ENCODE peak calls at places on chromosome 17, in six cellular contexts. One of them, this sample, is unnamed.

GRCh38 chr17:79251824-79252223 is 177.2 kb downstream of the ENGASE start:
- DNase-seq in uterus: no peak
- DNase-seq in fibroblast of lung: no peak
- DNase-seq in right lobe of liver: no peak
- DNase-seq in psoas muscle: peak
- DNase-seq in Panc1: no peak
- DNase-seq in this sample: no peak

GRCh38 chr17:78645421-78646295 is 68.5 kb upstream of the DNAH17 start:
- DNase-seq in uterus: no peak
- DNase-seq in fibroblast of lung: peak
- DNase-seq in right lobe of liver: peak
- DNase-seq in psoas muscle: peak
- DNase-seq in Panc1: no peak
- DNase-seq in this sample: no peak

GRCh38 chr17:48577946-48578615 is at the start of gene HOXB4:
- DNase-seq in uterus: peak
- DNase-seq in fibroblast of lung: peak
- DNase-seq in right lobe of liver: peak
- DNase-seq in psoas muscle: peak
- DNase-seq in Panc1: no peak
- DNase-seq in this sample: no peak

GRCh38 chr17:78359216-78359935 is 501 bp downstream of the SOCS3 start:
- DNase-seq in uterus: no peak
- DNase-seq in fibroblast of lung: peak
- DNase-seq in right lobe of liver: peak
- DNase-seq in psoas muscle: peak
- DNase-seq in Panc1: no peak
- DNase-seq in this sample: no peak

GRCh38 chr17:59638553-59638952 is 18.9 kb downstream of the CLTC start:
- DNase-seq in uterus: no peak
- DNase-seq in fibroblast of lung: no peak
- DNase-seq in right lobe of liver: no peak
- DNase-seq in psoas muscle: no peak
- DNase-seq in Panc1: no peak
- DNase-seq in this sample: no peak

GRCh38 chr17:73719588-73720071 is 75.4 kb upstream of the SDK2 start:
- DNase-seq in uterus: no peak
- DNase-seq in fibroblast of lung: peak
- DNase-seq in right lobe of liver: no peak
- DNase-seq in psoas muscle: no peak
- DNase-seq in Panc1: no peak
- DNase-seq in this sample: no peak

GRCh38 chr17:81603846-81604610 is 32.9 kb downstream of the NPLOC4 start:
- DNase-seq in uterus: no peak
- DNase-seq in fibroblast of lung: no peak
- DNase-seq in right lobe of liver: no peak
- DNase-seq in psoas muscle: no peak
- DNase-seq in Panc1: no peak
- DNase-seq in this sample: no peak

GRCh38 chr17:79790805-79791353 is 6.0 kb downstream of the CBX8 start:
- DNase-seq in uterus: no peak
- DNase-seq in fibroblast of lung: no peak
- DNase-seq in right lobe of liver: no peak
- DNase-seq in psoas muscle: no peak
- DNase-seq in Panc1: no peak
- DNase-seq in this sample: no peak

GRCh38 chr17:56678249-56679144 is 85.0 kb downstream of the NOG start:
- DNase-seq in uterus: no peak
- DNase-seq in fibroblast of lung: no peak
- DNase-seq in right lobe of liver: no peak
- DNase-seq in psoas muscle: no peak
- DNase-seq in Panc1: no peak
- DNase-seq in this sample: no peak

GRCh38 chr17:37842401-37842800 is 81.8 kb upstream of the TBC1D3K start:
- DNase-seq in uterus: no peak
- DNase-seq in fibroblast of lung: no peak
- DNase-seq in right lobe of liver: no peak
- DNase-seq in psoas muscle: no peak
- DNase-seq in Panc1: no peak
- DNase-seq in this sample: no peak

GRCh38 chr17:31156326-31156725 is 61.5 kb downstream of the NF1 start:
- DNase-seq in uterus: no peak
- DNase-seq in fibroblast of lung: peak
- DNase-seq in right lobe of liver: no peak
- DNase-seq in psoas muscle: no peak
- DNase-seq in Panc1: no peak
- DNase-seq in this sample: no peak

GRCh38 chr17:39461911-39462641 is 790 bp downstream of the CDK12 start:
- DNase-seq in uterus: no peak
- DNase-seq in fibroblast of lung: peak
- DNase-seq in right lobe of liver: no peak
- DNase-seq in psoas muscle: peak
- DNase-seq in Panc1: no peak
- DNase-seq in this sample: no peak

GRCh38 chr17:43840814-43841213 is 6.2 kb upstream of the CD300LG start:
- DNase-seq in uterus: no peak
- DNase-seq in fibroblast of lung: peak
- DNase-seq in right lobe of liver: no peak
- DNase-seq in psoas muscle: no peak
- DNase-seq in Panc1: no peak
- DNase-seq in this sample: no peak
- TF ChIP-seq CTCF in uterus: no peak
- TF ChIP-seq CTCF in fibroblast of lung: no peak
- TF ChIP-seq CTCF in right lobe of liver: no peak
- TF ChIP-seq CTCF in psoas muscle: no peak
- TF ChIP-seq CTCF in Panc1: peak
- TF ChIP-seq CTCF in this sample: peak

GRCh38 chr17:1275205-1275961 is 4.1 kb upstream of the TRARG1 start:
- DNase-seq in uterus: no peak
- DNase-seq in fibroblast of lung: no peak
- DNase-seq in right lobe of liver: no peak
- DNase-seq in psoas muscle: no peak
- DNase-seq in Panc1: no peak
- DNase-seq in this sample: no peak

GRCh38 chr17:1286379-1287106 is 7.1 kb downstream of the TRARG1 start:
- DNase-seq in uterus: no peak
- DNase-seq in fibroblast of lung: no peak
- DNase-seq in right lobe of liver: no peak
- DNase-seq in psoas muscle: no peak
- DNase-seq in Panc1: no peak
- DNase-seq in this sample: no peak

GRCh38 chr17:1275962-1276736 is 3.3 kb upstream of the TRARG1 start:
- DNase-seq in uterus: peak
- DNase-seq in fibroblast of lung: peak
- DNase-seq in right lobe of liver: peak
- DNase-seq in psoas muscle: peak
- DNase-seq in Panc1: no peak
- DNase-seq in this sample: no peak

GRCh38 chr17:1280652-1281051 is 1.2 kb downstream of the TRARG1 start:
- DNase-seq in uterus: no peak
- DNase-seq in fibroblast of lung: no peak
- DNase-seq in right lobe of liver: no peak
- DNase-seq in psoas muscle: no peak
- DNase-seq in Panc1: no peak
- DNase-seq in this sample: no peak
- H3K4me3 ChIP-seq in uterus: no peak
- H3K4me3 ChIP-seq in fibroblast of lung: no peak
- H3K4me3 ChIP-seq in right lobe of liver: no peak
- H3K4me3 ChIP-seq in psoas muscle: no peak
- H3K4me3 ChIP-seq in Panc1: no peak
- H3K4me3 ChIP-seq in this sample: no peak

DNA sequence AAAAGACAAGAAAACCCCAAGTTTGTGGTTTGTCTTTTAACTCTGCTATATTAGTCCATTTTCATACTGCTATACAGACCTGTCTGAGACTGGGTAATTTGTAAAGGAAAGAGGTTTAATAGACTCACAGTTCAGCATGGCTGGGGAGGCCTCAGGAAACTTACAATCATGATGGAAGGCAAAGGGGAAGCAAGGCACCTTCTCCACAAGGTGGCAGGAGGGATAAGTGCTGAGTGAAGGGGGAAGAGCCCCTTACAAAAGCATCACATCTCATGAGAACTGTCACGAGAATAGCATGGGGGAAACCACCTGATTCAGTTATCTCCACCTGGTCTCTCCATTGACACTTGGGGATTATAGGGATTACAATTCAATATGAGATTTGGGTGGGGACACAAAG is 13.5 kb upstream of the ADAM11 start:
- DNase-seq in uterus: no peak
- DNase-seq in fibroblast of lung: no peak
- DNase-seq in right lobe of liver: no peak
- DNase-seq in psoas muscle: no peak
- DNase-seq in Panc1: no peak
- DNase-seq in this sample: no peak
- TF ChIP-seq CTCF in uterus: no peak
- TF ChIP-seq CTCF in fibroblast of lung: no peak
- TF ChIP-seq CTCF in right lobe of liver: no peak
- TF ChIP-seq CTCF in psoas muscle: no peak
- TF ChIP-seq CTCF in Panc1: no peak
- TF ChIP-seq CTCF in this sample: no peak

DNA sequence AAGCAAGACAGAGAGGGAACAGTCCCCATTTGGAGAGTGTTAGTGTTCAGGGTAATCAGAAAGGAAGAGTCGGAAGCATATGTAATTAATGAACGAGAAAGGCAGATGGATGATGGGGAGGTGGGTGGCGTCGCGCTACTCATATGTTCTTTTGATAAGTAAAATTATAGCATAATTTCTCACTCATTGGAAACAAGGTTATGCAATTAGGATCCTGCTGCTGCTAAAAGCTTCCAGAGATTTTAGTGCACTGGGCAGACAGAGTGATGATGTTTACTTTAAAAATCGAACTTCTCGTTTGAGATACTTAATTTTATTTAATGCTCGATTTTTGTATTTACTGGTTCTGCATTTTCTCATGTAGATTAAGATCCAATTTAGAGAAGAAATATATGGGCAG is 96.2 kb downstream of the PRKCA start:
- DNase-seq in uterus: no peak
- DNase-seq in fibroblast of lung: no peak
- DNase-seq in right lobe of liver: no peak
- DNase-seq in psoas muscle: no peak
- DNase-seq in Panc1: no peak
- DNase-seq in this sample: no peak
- H3K4me3 ChIP-seq in uterus: no peak
- H3K4me3 ChIP-seq in fibroblast of lung: no peak
- H3K4me3 ChIP-seq in right lobe of liver: no peak
- H3K4me3 ChIP-seq in psoas muscle: no peak
- H3K4me3 ChIP-seq in Panc1: no peak
- H3K4me3 ChIP-seq in this sample: no peak

GRCh38 chr17:75878174-75878998 is at the start of gene TRIM47:
- DNase-seq in uterus: peak
- DNase-seq in fibroblast of lung: peak
- DNase-seq in right lobe of liver: peak
- DNase-seq in psoas muscle: peak
- DNase-seq in Panc1: no peak
- DNase-seq in this sample: no peak

GRCh38 chr17:75875940-75876189 is 2.5 kb downstream of the TRIM47 start:
- DNase-seq in uterus: no peak
- DNase-seq in fibroblast of lung: no peak
- DNase-seq in right lobe of liver: no peak
- DNase-seq in psoas muscle: peak
- DNase-seq in Panc1: no peak
- DNase-seq in this sample: no peak

GRCh38 chr17:75876190-75876937 is 2.0 kb downstream of the TRIM47 start:
- DNase-seq in uterus: no peak
- DNase-seq in fibroblast of lung: no peak
- DNase-seq in right lobe of liver: peak
- DNase-seq in psoas muscle: no peak
- DNase-seq in Panc1: no peak
- DNase-seq in this sample: no peak

GRCh38 chr17:75876938-75877751 is 1.2 kb downstream of the TRIM47 start:
- DNase-seq in uterus: peak
- DNase-seq in fibroblast of lung: peak
- DNase-seq in right lobe of liver: peak
- DNase-seq in psoas muscle: peak
- DNase-seq in Panc1: no peak
- DNase-seq in this sample: no peak

DNA sequence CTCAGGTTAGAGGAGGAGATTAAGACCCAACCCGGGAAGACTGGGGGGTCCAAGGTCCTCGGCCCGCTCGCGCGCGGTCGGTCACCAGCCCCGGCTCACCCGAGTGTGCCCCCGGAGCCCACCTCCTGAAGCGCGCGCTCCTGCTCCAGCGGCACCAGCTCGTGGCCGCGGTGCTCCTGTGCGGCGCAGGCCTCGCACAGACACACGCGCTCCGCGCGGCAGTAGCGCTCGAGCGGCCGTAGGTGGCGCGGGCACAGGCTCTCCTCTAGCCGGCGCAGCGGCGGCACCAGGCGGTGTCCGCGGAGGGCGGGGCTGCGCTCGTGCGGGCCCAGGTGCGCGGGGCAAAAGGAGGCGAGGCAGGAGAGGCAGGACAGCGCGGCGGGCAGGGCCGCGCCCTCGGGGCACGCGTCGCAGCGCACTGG is 618 bp downstream of the TRIM47 start:
- DNase-seq in uterus: peak
- DNase-seq in fibroblast of lung: peak
- DNase-seq in right lobe of liver: peak
- DNase-seq in psoas muscle: peak
- DNase-seq in Panc1: no peak
- DNase-seq in this sample: peak
- TF ChIP-seq CTCF in uterus: peak
- TF ChIP-seq CTCF in fibroblast of lung: peak
- TF ChIP-seq CTCF in right lobe of liver: peak
- TF ChIP-seq CTCF in psoas muscle: peak
- TF ChIP-seq CTCF in Panc1: no peak
- TF ChIP-seq CTCF in this sample: peak

This sample was measured in LNCaP clone FGC.